ENCODE peak calls at places on chromosomes 5 and 9, in six cellular contexts. S is RWPE2, M is posterior cingulate gyrus, A is GM10248, C is erythroblast, B is SW 1271. I is an unnamed sample.

GRCh38 chr5:777756-778161 is 6.8 kb downstream of the ZDHHC11B start:
- DNase-seq in M (no peak), B (no peak), C (no peak), A (no peak), S (peak; percentile 64), I (no peak)

GRCh38 chr9:89550516-89550915 is 52.6 kb upstream of the SEMA4D start:
- DNase-seq in A (no peak), B (no peak), M (no peak), S (no peak), C (no peak), I (no peak)

GRCh38 chr5:143977891-143978448 is 166.0 kb downstream of the HMHB1 start:
- DNase-seq in B (no peak), M (no peak), A (no peak), C (no peak), S (peak; percentile 83), I (no peak)

GRCh38 chr5:109053995-109054417 is 306.3 kb downstream of the FER start:
- DNase-seq in S (no peak), C (no peak), B (no peak), A (peak; percentile 13), M (no peak), I (no peak)

GRCh38 chr5:148255456-148255855 is 13.1 kb upstream of the SPINK13 start:
- DNase-seq in B (no peak), A (no peak), C (no peak), S (no peak), M (no peak), I (no peak)

GRCh38 chr5:97412959-97413358 is 229.9 kb upstream of the RIOK2 start:
- DNase-seq in B (no peak), M (no peak), C (no peak), A (no peak), S (no peak), I (no peak)

GRCh38 chr5:169768416-169768815 is 131.3 kb downstream of the DOCK2 start:
- DNase-seq in C (no peak), S (no peak), A (no peak), B (no peak), M (no peak), I (no peak)

GRCh38 chr5:169218862-169219261 is 82.1 kb downstream of the SLIT3 start:
- DNase-seq in B (no peak), M (no peak), S (no peak), A (no peak), C (no peak), I (no peak)

GRCh38 chr5:135295852-135296251 is 103.2 kb downstream of the MACROH2A1 start:
- DNase-seq in C (no peak), A (no peak), M (no peak), B (no peak), S (no peak), I (no peak)

GRCh38 chr5:160083012-160083436 is 36.2 kb downstream of the PWWP2A start:
- DNase-seq in C (no peak), B (peak; percentile 53), A (no peak), M (no peak), S (no peak), I (no peak)

GRCh38 chr9:136799079-136799853 is 3.1 kb downstream of the CCDC183 start:
- DNase-seq in B (no peak), M (no peak), A (peak; percentile 17), C (no peak), S (peak; percentile 75), I (no peak)

GRCh38 chr9:13354733-13355132 is 75.2 kb upstream of the MPDZ start:
- DNase-seq in S (no peak), A (no peak), B (no peak), C (no peak), M (no peak), I (no peak)

GRCh38 chr9:16417101-16417500 is 453.4 kb downstream of the BNC2 start:
- DNase-seq in M (no peak), C (no peak), A (no peak), S (no peak), B (no peak), I (no peak)

GRCh38 chr9:34988218-34989055 is 1.1 kb upstream of the DNAJB5 start:
- DNase-seq in B (no peak), M (peak; percentile 75), C (no peak), A (no peak), S (peak; percentile 38), I (no peak)

GRCh38 chr5:10600629-10601245 is 36.9 kb downstream of the ANKRD33B start:
- DNase-seq in C (peak; percentile 57), B (no peak), A (peak; percentile 56), M (no peak), S (no peak), I (no peak)

GRCh38 chr5:52878671-52879070 is 91.0 kb downstream of the ITGA1 start:
- DNase-seq in A (no peak), C (no peak), B (no peak), M (no peak), S (no peak), I (no peak)

GRCh38 chr9:73199886-73200285 is 48.2 kb downstream of the ANXA1 start:
- DNase-seq in M (peak; percentile 10), S (no peak), B (no peak), A (no peak), C (no peak), I (no peak)

GRCh38 chr5:92687793-92688467 is 893.1 kb downstream of the NR2F1-AS1 start:
- DNase-seq in S (no peak), B (no peak), C (no peak), A (no peak), M (no peak), I (no peak)

GRCh38 chr5:43620944-43621505 is 18.0 kb downstream of the NNT start:
- DNase-seq in M (no peak), B (no peak), C (no peak), A (no peak), S (no peak), I (no peak)

GRCh38 chr5:109327572-109327971 is 82.2 kb downstream of the PJA2 start:
- DNase-seq in C (no peak), M (no peak), A (no peak), S (no peak), B (no peak), I (no peak)

GRCh38 chr5:180862645-180863044 is 1.6 kb upstream of the ZFP62 start:
- DNase-seq in M (no peak), A (no peak), B (no peak), C (no peak), S (no peak), I (no peak)

GRCh38 chr9:70488793-70489105 is 74.3 kb upstream of the KLF9 start:
- DNase-seq in B (no peak), M (no peak), A (no peak), C (peak; percentile 28), S (no peak), I (no peak)

GRCh38 chr9:35795701-35796100 is 4.3 kb downstream of the NPR2 start:
- DNase-seq in B (no peak), M (no peak), C (no peak), A (no peak), S (no peak), I (no peak)

GRCh38 chr5:68303038-68303738 is 87.6 kb downstream of the PIK3R1 start:
- DNase-seq in A (peak; percentile 34), B (no peak), C (no peak), M (no peak), S (no peak), I (no peak)

GRCh38 chr5:127292030-127292735 is 1.6 kb downstream of the MEGF10 start:
- DNase-seq in B (no peak), A (no peak), S (no peak), M (no peak), C (no peak), I (no peak)

GRCh38 chr5:177512736-177513380 is 3.2 kb upstream of the DOK3 start:
- DNase-seq in C (no peak), A (no peak), S (peak; percentile 55), M (no peak), B (no peak), I (no peak)

GRCh38 chr9:117734082-117734481 is 29.9 kb downstream of the TLR4 start:
- DNase-seq in M (no peak), B (no peak), A (no peak), S (no peak), C (no peak), I (no peak)

GRCh38 chr5:57824047-57824446 is 341.4 kb upstream of the ACTBL2 start:
- DNase-seq in A (no peak), M (no peak), C (no peak), S (peak; percentile 76), B (peak; percentile 59), I (no peak)

GRCh38 chr9:105994970-105995369 is 300.6 kb downstream of the TMEM38B start:
- DNase-seq in M (peak; percentile 12), A (no peak), B (no peak), S (no peak), C (no peak), I (no peak)

GRCh38 chr9:134704499-134704898 is 62.9 kb downstream of the COL5A1 start:
- DNase-seq in A (no peak), S (no peak), M (no peak), C (no peak), B (no peak), I (no peak)

GRCh38 chr5:142817961-142818431 is 47.8 kb downstream of the ARHGAP26 start:
- DNase-seq in C (no peak), A (no peak), M (no peak), B (no peak), S (no peak), I (no peak)

GRCh38 chr9:134619456-134619982 is 22.1 kb upstream of the COL5A1 start:
- DNase-seq in B (no peak), S (peak; percentile 45), C (no peak), A (no peak), M (no peak), I (no peak)

GRCh38 chr5:53041071-53041692 is 52.0 kb downstream of the ITGA2 start:
- DNase-seq in A (peak; percentile 14), B (no peak), C (no peak), M (no peak), S (no peak), I (no peak)

GRCh38 chr5:16178745-16179372 is 732 bp downstream of the MARCHF11 start:
- DNase-seq in S (peak; percentile 73), M (peak; percentile 50), C (peak; percentile 40), A (peak; percentile 45), B (no peak), I (peak; percentile 72)

I was measured in NT2/D1.